ENCODE peak calls at places on chromosomes 3 and 15, in five cellular contexts. Q is PC-3, C is OCI-LY7, O is HCT116, V is MM.1S. J is an unnamed sample. For H3K9me2, the result is how much of the 10 kb centered on the place peaks cover.

GRCh38 chr15:98807262-98807661 is 158.9 kb downstream of the IGF1R start:
- DNase-seq in O (no peak), Q (no peak), C (no peak), V (no peak), J (no peak)

GRCh38 chr3:139300416-139300815 is 43.4 kb upstream of the MRPS22 start:
- DNase-seq in O (no peak), Q (no peak), V (no peak), C (no peak), J (no peak)

GRCh38 chr3:156816091-156816793 is 9.9 kb upstream of the LEKR1 start:
- DNase-seq in Q (peak), O (no peak), C (no peak), V (no peak), J (peak)

GRCh38 chr3:24678441-24678865 is 183.8 kb upstream of the THRB start:
- DNase-seq in O (no peak), Q (peak), C (no peak), V (no peak), J (peak)

GRCh38 chr3:66468016-66468735 is 32.6 kb downstream of the LRIG1 start:
- DNase-seq in O (no peak), C (no peak), Q (no peak), V (no peak), J (no peak)

GRCh38 chr15:62925875-62926274 is 116.7 kb upstream of the TPM1 start:
- DNase-seq in C (no peak), Q (no peak), V (no peak), O (no peak), J (no peak)

GRCh38 chr3:21054064-21054463 is 696.9 kb downstream of the ZNF385D start:
- DNase-seq in C (no peak), Q (no peak), V (no peak), O (no peak), J (no peak)

GRCh38 chr3:177150218-177150916 is 46.9 kb downstream of the TBL1XR1 start:
- DNase-seq in O (no peak), C (no peak), Q (no peak), V (no peak), J (no peak)

GRCh38 chr3:157618075-157618760 is 115.0 kb upstream of the VEPH1 start:
- DNase-seq in Q (peak), O (peak), V (peak), C (peak), J (peak)

GRCh38 chr15:75016431-75016830 is 7.0 kb upstream of the PPCDC start:
- DNase-seq in V (no peak), Q (no peak), O (no peak), C (no peak), J (no peak)

GRCh38 chr3:17505856-17506255 is 236.6 kb downstream of the TBC1D5 start:
- DNase-seq in V (no peak), C (no peak), Q (peak), O (no peak), J (no peak)

GRCh38 chr3:67719333-67719732 is 64.9 kb upstream of the SUCLG2 start:
- DNase-seq in C (no peak), O (no peak), Q (peak), V (no peak), J (no peak)

GRCh38 chr3:170640737-170641171 is 54.9 kb upstream of the SLC7A14 start:
- DNase-seq in V (no peak), C (peak), Q (no peak), O (no peak), J (no peak)

GRCh38 chr15:29674661-29675533 is 147.4 kb downstream of the TJP1 start:
- DNase-seq in C (no peak), Q (peak), V (no peak), O (no peak), J (peak)

GRCh38 chr3:124113475-124113874 is 121.6 kb upstream of the ROPN1 start:
- DNase-seq in Q (no peak), V (no peak), O (no peak), C (no peak), J (no peak)

GRCh38 chr3:48599509-48600285 is 4.6 kb upstream of the COL7A1 start:
- DNase-seq in Q (no peak), C (no peak), O (no peak), V (no peak), J (no peak)

GRCh38 chr15:99409097-99409473 is 156.7 kb upstream of the MEF2A start:
- DNase-seq in C (peak), Q (peak), V (no peak), O (peak), J (peak)

GRCh38 chr15:29420188-29420587 is 150.6 kb upstream of the NSMCE3 start:
- DNase-seq in O (no peak), V (no peak), Q (no peak), C (no peak), J (no peak)

GRCh38 chr15:39574416-39574815 is 6.5 kb upstream of the THBS1 start:
- DNase-seq in V (no peak), Q (no peak), C (no peak), O (no peak), J (no peak)

GRCh38 chr15:62503451-62503850 is 338.4 kb upstream of the C2CD4B start:
- DNase-seq in O (no peak), V (no peak), Q (no peak), C (no peak), J (peak)

GRCh38 chr15:27342991-27343390 is 372.0 kb downstream of the GABRG3 start:
- DNase-seq in Q (no peak), V (no peak), O (no peak), C (no peak), J (no peak)

GRCh38 chr3:150469031-150469930 is 61.2 kb downstream of the TSC22D2 start:
- DNase-seq in V (no peak), O (peak), Q (peak), C (no peak), J (peak)

GRCh38 chr3:87793322-87793877 is 265.4 kb downstream of the CGGBP1 start:
- DNase-seq in Q (no peak), V (no peak), C (no peak), O (no peak), J (no peak)

GRCh38 chr15:39501366-39501765 is 79.5 kb upstream of the THBS1 start:
- DNase-seq in O (no peak), V (no peak), C (no peak), Q (peak), J (no peak)

GRCh38 chr15:91652610-91653207 is 200.8 kb upstream of the SLCO3A1 start:
- DNase-seq in Q (no peak), C (no peak), V (no peak), O (no peak), J (no peak)

GRCh38 chr15:92494791-92495190 is 101.1 kb downstream of the ST8SIA2 start:
- DNase-seq in V (no peak), C (no peak), Q (no peak), O (no peak), J (no peak)

GRCh38 chr3:187742351-187743171 is 2.7 kb downstream of the BCL6 start:
- DNase-seq in C (peak), V (no peak), Q (peak), O (no peak), J (no peak)

GRCh38 chr3:197613187-197613586 is 57.4 kb upstream of the BDH1 start:
- DNase-seq in Q (no peak), C (no peak), V (no peak), O (no peak), J (no peak)

GRCh38 chr15:75024102-75024636 is 779 bp downstream of the PPCDC start:
- DNase-seq in Q (peak), O (no peak), V (peak), C (peak), J (peak)

GRCh38 chr3:190424478-190425439 is 24.9 kb downstream of the TMEM207 start:
- DNase-seq in C (peak), O (peak), V (peak), Q (peak), J (peak)

GRCh38 chr15:48617619-48618018 is 27.9 kb downstream of the FBN1 start:
- DNase-seq in O (no peak), Q (no peak), C (no peak), V (no peak), J (no peak)

GRCh38 chr3:98824256-98824655 is 61.1 kb downstream of the ST3GAL6 start:
- DNase-seq in O (no peak), V (no peak), Q (no peak), C (no peak), J (no peak)

GRCh38 chr15:75056036-75056435 is 32.6 kb downstream of the PPCDC start:
- DNase-seq in V (no peak), Q (no peak), O (no peak), C (no peak), J (no peak)

GRCh38 chr15:50168778-50169411 is 13.1 kb upstream of the SLC27A2 start:
- DNase-seq in Q (no peak), C (no peak), O (no peak), V (no peak), J (peak)

GRCh38 chr3:10445561-10445960 is 59.8 kb downstream of the ATP2B2 start:
- DNase-seq in V (no peak), C (no peak), O (no peak), Q (peak), J (no peak)

GRCh38 chr3:124315215-124316033 is 323.5 kb upstream of the ROPN1 start:
- DNase-seq in V (no peak), O (peak), C (no peak), Q (peak), J (peak)

GRCh38 chr3:66898155-66898554 is 100.0 kb upstream of the KBTBD8 start:
- DNase-seq in C (peak), O (no peak), Q (no peak), V (no peak), J (no peak)

GRCh38 chr15:58552505-58553364 is 120.9 kb downstream of the LIPC start:
- DNase-seq in V (no peak), C (no peak), Q (no peak), O (no peak), J (no peak)
- H3K4me2 ChIP-seq in V (no peak), C (no peak), Q (no peak), O (no peak), J (peak)

DNA sequence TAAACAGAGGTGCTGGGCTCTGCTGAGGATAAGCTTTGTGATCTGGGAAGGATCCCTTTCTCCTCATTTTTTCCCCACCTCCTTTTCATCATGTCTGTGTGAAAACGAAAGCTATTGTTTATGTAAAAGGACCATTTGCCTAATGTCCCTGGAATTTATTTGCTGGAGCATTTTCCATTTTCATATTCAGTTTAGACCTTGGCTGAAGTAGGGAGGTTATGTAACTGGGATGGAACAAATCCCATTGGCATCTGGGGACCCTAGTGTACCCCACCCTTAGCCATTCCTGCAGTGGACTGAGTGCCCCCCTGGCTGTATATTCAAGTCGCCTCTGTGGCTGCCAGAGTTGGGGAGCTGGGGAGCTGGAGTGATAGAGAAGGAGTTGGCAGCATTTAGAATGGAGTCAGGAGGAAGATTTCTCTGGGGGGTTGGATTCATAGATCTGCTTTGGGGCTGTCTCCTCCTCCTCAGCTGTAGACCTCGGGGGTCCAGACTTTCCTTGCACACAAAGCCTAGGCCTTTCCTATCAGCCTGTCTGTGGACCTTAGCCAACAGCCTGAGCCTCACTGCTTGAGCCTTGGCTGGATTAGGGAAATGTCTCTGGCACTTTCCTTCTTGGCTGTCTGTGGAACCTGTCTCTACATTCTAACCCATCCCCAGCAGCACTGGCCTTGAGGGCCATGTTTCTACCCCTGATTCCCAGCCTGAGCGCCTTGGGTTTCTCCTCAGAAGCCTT is 270.4 kb upstream of the CTDSPL start:
- DNase-seq in V (no peak), Q (no peak), O (no peak), C (no peak), J (no peak)
- TF ChIP-seq EZH2phosphoT487 in V (no peak), Q (no peak), O (no peak), C (no peak), J (no peak)

DNA sequence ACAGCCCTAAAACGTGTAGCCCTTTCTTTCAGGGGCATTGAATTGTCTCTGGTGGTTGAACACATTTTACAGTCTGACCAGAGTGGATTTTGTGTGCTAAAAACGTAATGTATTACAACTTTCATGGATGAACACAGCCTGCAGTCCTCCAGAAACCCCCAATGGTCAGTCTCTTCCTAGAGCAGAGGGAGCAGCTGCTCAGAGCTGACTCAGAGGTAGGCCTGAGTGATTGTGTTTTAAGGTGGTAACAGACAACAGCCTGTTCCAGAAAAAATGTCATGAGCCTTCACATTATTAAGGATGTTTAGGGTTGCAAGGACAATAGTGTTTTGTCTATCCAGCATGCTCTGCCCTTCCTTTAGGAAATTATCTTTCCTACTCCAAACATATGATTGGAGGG is 34.5 kb upstream of the CTNNB1 start:
- DNase-seq in Q (no peak), O (no peak), V (no peak), C (no peak), J (no peak)
- H3K9me2 ChIP-seq in Q (under half), O (under half), V (under half), C (under half), J (under half)

DNA sequence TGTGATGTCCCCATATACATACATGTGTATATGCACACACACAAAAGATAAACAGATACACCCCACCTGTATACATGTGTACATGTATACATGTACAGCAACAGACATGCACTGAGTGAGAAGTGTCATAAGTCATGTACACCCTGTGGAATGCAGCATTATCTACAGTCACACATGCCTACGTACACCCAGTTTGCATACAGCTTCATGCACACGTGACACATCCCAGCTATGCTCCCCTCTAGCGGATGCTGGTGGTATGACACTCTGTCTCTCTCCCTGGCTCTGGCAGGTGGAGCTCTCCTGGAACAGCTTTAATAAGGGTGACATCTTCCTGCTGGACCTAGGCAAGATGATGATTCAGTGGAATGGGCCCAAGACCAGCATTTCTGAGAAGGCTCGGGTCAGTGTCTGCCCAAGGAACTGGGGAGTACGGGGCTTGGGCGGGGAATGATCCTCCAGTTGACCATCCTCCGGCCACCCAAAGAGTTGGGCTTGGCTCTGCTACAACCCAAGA is 6.3 kb downstream of the VILL start:
- DNase-seq in Q (peak), C (peak), V (peak), O (peak), J (peak)
- H3K4me2 ChIP-seq in Q (no peak), C (no peak), V (no peak), O (peak), J (no peak)

DNA sequence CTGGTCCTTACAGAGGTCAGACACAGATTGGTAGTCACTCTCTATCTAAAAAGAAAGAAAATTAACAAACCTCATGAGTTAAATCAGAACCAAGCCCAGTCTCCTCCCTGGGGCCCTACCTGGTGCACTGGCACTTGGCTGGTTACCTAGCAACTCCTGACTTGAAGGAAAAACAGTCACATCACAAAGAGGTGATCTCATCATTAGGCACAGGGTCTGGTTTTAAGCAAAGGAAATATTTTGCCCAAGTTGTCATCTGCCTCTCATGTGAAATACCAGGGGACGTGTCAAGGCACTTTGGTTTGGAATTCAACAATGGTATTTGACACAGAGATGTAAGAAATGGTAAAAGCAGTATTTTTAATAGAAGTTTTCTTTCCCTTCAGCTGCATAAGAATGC is 47.7 kb upstream of the FMN1 start:
- DNase-seq in Q (peak), O (no peak), V (no peak), C (no peak), J (peak)
- TF ChIP-seq EZH2phosphoT487 in Q (no peak), O (no peak), V (no peak), C (no peak), J (no peak)

DNA sequence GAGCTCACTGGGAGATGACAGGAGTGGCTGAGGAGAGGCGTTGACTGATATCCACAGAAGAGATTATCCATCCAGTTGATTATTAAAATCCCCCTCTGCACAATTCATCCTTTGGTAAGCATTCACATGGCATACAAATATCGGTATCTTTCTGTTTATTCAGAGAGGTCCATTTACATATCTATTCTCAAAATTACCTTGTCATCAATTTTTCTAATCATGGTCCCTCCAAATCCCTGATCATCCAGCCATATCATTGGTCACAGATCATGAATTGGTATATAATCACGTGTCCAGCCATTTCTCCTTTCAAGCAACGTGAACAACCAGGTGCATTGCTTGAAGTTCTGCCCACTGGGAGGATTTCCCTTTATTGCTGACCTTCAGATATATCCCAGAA is 1321.0 kb downstream of the ROBO2 start:
- DNase-seq in Q (no peak), C (no peak), O (no peak), V (no peak), J (no peak)
- H3K9me2 ChIP-seq in Q (under half), C (under half), O (under half), V (under half), J (under half)

GRCh38 chr3:143503325-143503885 is 344.9 kb downstream of the SLC9A9 start:
- DNase-seq in C (no peak), V (no peak), O (no peak), Q (no peak), J (no peak)

GRCh38 chr3:143510601-143511000 is 337.7 kb downstream of the SLC9A9 start:
- DNase-seq in O (no peak), C (no peak), Q (no peak), V (no peak), J (no peak)

GRCh38 chr3:143502101-143502500 is 346.2 kb downstream of the SLC9A9 start:
- DNase-seq in V (no peak), Q (peak), O (no peak), C (no peak), J (no peak)

GRCh38 chr3:143511174-143511879 is 336.9 kb downstream of the SLC9A9 start:
- DNase-seq in Q (no peak), V (no peak), C (no peak), O (no peak), J (no peak)

DNA sequence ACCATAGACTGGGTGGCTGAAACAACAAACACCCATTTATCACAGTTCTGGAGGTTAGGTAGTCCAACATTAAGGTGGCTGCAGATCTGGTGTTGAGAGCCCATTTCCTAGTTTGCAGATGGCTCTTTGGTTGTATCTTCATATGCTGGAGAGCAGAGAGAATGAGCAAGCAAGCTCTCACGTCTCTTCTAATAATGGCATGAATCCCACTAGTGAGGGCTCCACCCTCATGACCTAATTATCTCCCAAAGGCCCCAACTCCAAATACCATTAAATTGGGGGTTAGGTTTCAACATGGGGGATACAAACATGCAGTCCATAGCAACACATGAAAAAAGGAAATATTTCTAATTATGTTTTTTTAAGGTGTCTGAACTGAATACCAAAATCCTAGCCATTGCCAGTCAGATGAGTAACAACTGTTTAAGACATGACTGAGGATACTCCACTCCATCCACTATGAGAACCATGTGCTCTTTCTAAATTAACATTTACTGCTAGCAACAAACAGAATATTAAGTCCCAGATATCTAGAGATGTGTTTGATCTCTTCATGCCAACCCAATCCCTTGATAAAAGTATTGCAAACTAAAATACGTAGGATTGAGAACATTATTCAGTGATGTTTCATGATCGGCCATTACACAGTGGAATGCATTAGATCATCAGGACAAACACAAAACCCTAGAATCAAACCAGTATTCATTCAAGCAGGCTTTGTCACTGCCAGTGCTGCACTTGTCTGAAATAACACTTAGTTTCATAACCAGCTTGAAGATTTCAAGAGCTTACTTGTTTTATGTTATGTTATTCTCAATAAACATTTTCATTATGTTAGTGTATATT is 340.3 kb downstream of the SLC9A9 start:
- DNase-seq in V (no peak), O (no peak), Q (peak), C (no peak), J (no peak)
- H3K4me2 ChIP-seq in V (no peak), O (no peak), Q (peak), C (no peak), J (no peak)

J was measured in hepatocyte.